ENCODE peak calls at places on chromosomes 4 and X, in six cellular contexts. One of them, this sample, is unnamed.

GRCh38 chr4:136055360-136055759 is 1476.9 kb downstream of the PCDH18 start:
- DNase-seq in right lobe of liver: no peak
- DNase-seq in naive thymus-derived CD4-positive, alpha-beta T cell: no peak
- DNase-seq in colonic mucosa: no peak
- DNase-seq in fibroblast of mammary gland: no peak
- DNase-seq in fibroblast of lung: no peak
- DNase-seq in this sample: no peak

GRCh38 chr4:139668036-139668435 is 2.4 kb downstream of the MGST2 start:
- DNase-seq in right lobe of liver: no peak
- DNase-seq in fibroblast of mammary gland: no peak
- DNase-seq in naive thymus-derived CD4-positive, alpha-beta T cell: no peak
- DNase-seq in fibroblast of lung: no peak
- DNase-seq in colonic mucosa: peak; percentile 51
- DNase-seq in this sample: no peak

GRCh38 chrX:42825201-42825600 is 47.2 kb upstream of the PPP1R2C start:
- DNase-seq in colonic mucosa: no peak
- DNase-seq in fibroblast of mammary gland: no peak
- DNase-seq in fibroblast of lung: no peak
- DNase-seq in right lobe of liver: no peak
- DNase-seq in naive thymus-derived CD4-positive, alpha-beta T cell: no peak
- DNase-seq in this sample: no peak

GRCh38 chrX:35380808-35381700 is 417.1 kb upstream of the MAGEB16 start:
- DNase-seq in fibroblast of mammary gland: peak; percentile 32
- DNase-seq in colonic mucosa: no peak
- DNase-seq in right lobe of liver: no peak
- DNase-seq in fibroblast of lung: peak; percentile 1
- DNase-seq in naive thymus-derived CD4-positive, alpha-beta T cell: no peak
- DNase-seq in this sample: peak; percentile 3

GRCh38 chr4:43224591-43224990 is 332.1 kb downstream of the GRXCR1 start:
- DNase-seq in naive thymus-derived CD4-positive, alpha-beta T cell: no peak
- DNase-seq in fibroblast of mammary gland: peak; percentile 9
- DNase-seq in colonic mucosa: no peak
- DNase-seq in fibroblast of lung: peak; percentile 6
- DNase-seq in right lobe of liver: no peak
- DNase-seq in this sample: no peak

GRCh38 chr4:48018112-48018511 is 1.5 kb downstream of the NIPAL1 start:
- DNase-seq in fibroblast of lung: no peak
- DNase-seq in naive thymus-derived CD4-positive, alpha-beta T cell: no peak
- DNase-seq in fibroblast of mammary gland: no peak
- DNase-seq in right lobe of liver: no peak
- DNase-seq in colonic mucosa: no peak
- DNase-seq in this sample: no peak

GRCh38 chr4:188002346-188002745 is 6.8 kb downstream of the ZFP42 start:
- DNase-seq in fibroblast of lung: no peak
- DNase-seq in colonic mucosa: no peak
- DNase-seq in naive thymus-derived CD4-positive, alpha-beta T cell: no peak
- DNase-seq in fibroblast of mammary gland: no peak
- DNase-seq in right lobe of liver: no peak
- DNase-seq in this sample: no peak

GRCh38 chrX:154813801-154814200 is 8.5 kb upstream of the MPP1 start:
- DNase-seq in fibroblast of lung: no peak
- DNase-seq in right lobe of liver: no peak
- DNase-seq in colonic mucosa: no peak
- DNase-seq in naive thymus-derived CD4-positive, alpha-beta T cell: no peak
- DNase-seq in fibroblast of mammary gland: no peak
- DNase-seq in this sample: no peak

GRCh38 chr4:53055274-53055673 is 193.2 kb downstream of the RASL11B start:
- DNase-seq in fibroblast of mammary gland: peak; percentile 86
- DNase-seq in naive thymus-derived CD4-positive, alpha-beta T cell: no peak
- DNase-seq in colonic mucosa: no peak
- DNase-seq in right lobe of liver: no peak
- DNase-seq in fibroblast of lung: peak; percentile 91
- DNase-seq in this sample: peak; percentile 91

GRCh38 chr4:53629296-53629695 is 38.0 kb upstream of the LNX1 start:
- DNase-seq in fibroblast of lung: no peak
- DNase-seq in naive thymus-derived CD4-positive, alpha-beta T cell: no peak
- DNase-seq in right lobe of liver: no peak
- DNase-seq in fibroblast of mammary gland: no peak
- DNase-seq in colonic mucosa: no peak
- DNase-seq in this sample: no peak

GRCh38 chr4:56786955-56787354 is 34.5 kb downstream of the SPINK2 start:
- DNase-seq in naive thymus-derived CD4-positive, alpha-beta T cell: no peak
- DNase-seq in colonic mucosa: peak; percentile 58
- DNase-seq in right lobe of liver: peak; percentile 35
- DNase-seq in fibroblast of mammary gland: peak; percentile 95
- DNase-seq in fibroblast of lung: peak; percentile 95
- DNase-seq in this sample: peak; percentile 79

GRCh38 chr4:15376594-15376993 is 51.2 kb upstream of the C1QTNF7 start:
- DNase-seq in colonic mucosa: no peak
- DNase-seq in right lobe of liver: no peak
- DNase-seq in fibroblast of mammary gland: peak; percentile 22
- DNase-seq in fibroblast of lung: peak; percentile 45
- DNase-seq in naive thymus-derived CD4-positive, alpha-beta T cell: no peak
- DNase-seq in this sample: peak; percentile 42

GRCh38 chrX:129984196-129984962 is 1.9 kb downstream of the BCORL1 start:
- DNase-seq in right lobe of liver: peak; percentile 55
- DNase-seq in fibroblast of lung: peak; percentile 3
- DNase-seq in fibroblast of mammary gland: no peak
- DNase-seq in colonic mucosa: peak; percentile 41
- DNase-seq in naive thymus-derived CD4-positive, alpha-beta T cell: peak; percentile 24
- DNase-seq in this sample: no peak

GRCh38 chr4:153342751-153343552 is 1.5 kb upstream of the MND1 start:
- DNase-seq in right lobe of liver: no peak
- DNase-seq in colonic mucosa: no peak
- DNase-seq in naive thymus-derived CD4-positive, alpha-beta T cell: no peak
- DNase-seq in fibroblast of mammary gland: no peak
- DNase-seq in fibroblast of lung: no peak
- DNase-seq in this sample: no peak

GRCh38 chr4:22458112-22458511 is 57.8 kb downstream of the ADGRA3 start:
- DNase-seq in fibroblast of mammary gland: peak; percentile 8
- DNase-seq in naive thymus-derived CD4-positive, alpha-beta T cell: no peak
- DNase-seq in right lobe of liver: no peak
- DNase-seq in fibroblast of lung: no peak
- DNase-seq in colonic mucosa: no peak
- DNase-seq in this sample: no peak

GRCh38 chrX:44343412-44343942 is at the start of gene EFHC2:
- DNase-seq in colonic mucosa: no peak
- DNase-seq in naive thymus-derived CD4-positive, alpha-beta T cell: peak; percentile 51
- DNase-seq in fibroblast of lung: peak; percentile 21
- DNase-seq in right lobe of liver: peak; percentile 43
- DNase-seq in fibroblast of mammary gland: peak; percentile 5
- DNase-seq in this sample: no peak

GRCh38 chrX:136158685-136159084 is 11.4 kb downstream of the FHL1 start:
- DNase-seq in fibroblast of mammary gland: no peak
- DNase-seq in naive thymus-derived CD4-positive, alpha-beta T cell: no peak
- DNase-seq in colonic mucosa: no peak
- DNase-seq in right lobe of liver: no peak
- DNase-seq in fibroblast of lung: no peak
- DNase-seq in this sample: no peak

GRCh38 chr4:40363382-40363920 is 28.3 kb downstream of the CHRNA9 start:
- DNase-seq in right lobe of liver: no peak
- DNase-seq in colonic mucosa: peak; percentile 72
- DNase-seq in fibroblast of mammary gland: no peak
- DNase-seq in naive thymus-derived CD4-positive, alpha-beta T cell: no peak
- DNase-seq in fibroblast of lung: no peak
- DNase-seq in this sample: no peak

GRCh38 chrX:13658602-13659001 is 5.7 kb downstream of the TCEANC start:
- DNase-seq in colonic mucosa: peak; percentile 33
- DNase-seq in right lobe of liver: no peak
- DNase-seq in naive thymus-derived CD4-positive, alpha-beta T cell: peak; percentile 64
- DNase-seq in fibroblast of mammary gland: peak; percentile 73
- DNase-seq in fibroblast of lung: peak; percentile 41
- DNase-seq in this sample: peak; percentile 74

DNA sequence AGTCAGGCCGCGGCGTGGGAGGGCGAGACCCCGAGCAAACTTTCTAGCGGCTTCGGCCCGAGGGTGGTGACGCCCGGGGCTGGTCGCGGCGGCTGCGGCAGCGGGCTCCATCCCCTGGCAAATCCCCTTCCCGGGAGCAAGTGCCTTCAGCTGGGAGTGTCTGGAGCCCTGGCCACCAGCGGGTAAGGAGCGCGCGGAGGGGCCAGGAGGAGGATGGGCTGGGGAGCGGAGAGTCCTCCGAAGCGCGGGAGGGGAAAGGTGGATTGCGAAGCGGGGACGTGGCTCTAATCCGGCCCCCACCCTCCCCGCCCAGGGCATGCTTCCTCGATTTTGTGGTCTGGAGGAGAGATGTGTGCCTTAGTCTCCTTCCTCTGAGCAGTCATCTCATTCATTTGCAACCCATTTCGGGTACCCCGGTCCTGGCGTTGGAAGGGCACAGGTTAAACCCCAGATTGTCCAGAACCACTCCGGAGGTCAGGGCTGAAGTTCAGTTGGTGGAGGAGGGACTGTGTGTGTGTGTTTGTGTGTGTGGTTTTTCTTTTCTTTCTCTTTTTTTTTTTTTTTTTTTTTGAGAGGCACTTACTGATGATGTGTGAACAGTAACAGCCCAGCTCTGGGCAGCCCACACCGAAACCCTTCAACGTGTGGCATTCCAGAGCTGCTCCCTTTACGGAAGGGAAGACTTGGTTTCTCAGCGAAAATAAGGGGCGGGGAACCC is 499 bp downstream of the SGMS2 start:
- DNase-seq in colonic mucosa: peak; percentile 61
- DNase-seq in fibroblast of mammary gland: peak; percentile 56
- DNase-seq in fibroblast of lung: peak; percentile 67
- DNase-seq in naive thymus-derived CD4-positive, alpha-beta T cell: no peak
- DNase-seq in right lobe of liver: peak; percentile 48
- DNase-seq in this sample: peak; percentile 46
- H3K4me3 ChIP-seq in colonic mucosa: peak overlapping the region; percentile 73
- H3K4me3 ChIP-seq in fibroblast of mammary gland: peak overlapping the region; percentile 96
- H3K4me3 ChIP-seq in fibroblast of lung: peak overlapping the region; percentile 79
- H3K4me3 ChIP-seq in naive thymus-derived CD4-positive, alpha-beta T cell: no peak overlapping the region
- H3K4me3 ChIP-seq in right lobe of liver: peak overlapping the region; percentile 79
- H3K4me3 ChIP-seq in this sample: peak overlapping the region; percentile 72

DNA sequence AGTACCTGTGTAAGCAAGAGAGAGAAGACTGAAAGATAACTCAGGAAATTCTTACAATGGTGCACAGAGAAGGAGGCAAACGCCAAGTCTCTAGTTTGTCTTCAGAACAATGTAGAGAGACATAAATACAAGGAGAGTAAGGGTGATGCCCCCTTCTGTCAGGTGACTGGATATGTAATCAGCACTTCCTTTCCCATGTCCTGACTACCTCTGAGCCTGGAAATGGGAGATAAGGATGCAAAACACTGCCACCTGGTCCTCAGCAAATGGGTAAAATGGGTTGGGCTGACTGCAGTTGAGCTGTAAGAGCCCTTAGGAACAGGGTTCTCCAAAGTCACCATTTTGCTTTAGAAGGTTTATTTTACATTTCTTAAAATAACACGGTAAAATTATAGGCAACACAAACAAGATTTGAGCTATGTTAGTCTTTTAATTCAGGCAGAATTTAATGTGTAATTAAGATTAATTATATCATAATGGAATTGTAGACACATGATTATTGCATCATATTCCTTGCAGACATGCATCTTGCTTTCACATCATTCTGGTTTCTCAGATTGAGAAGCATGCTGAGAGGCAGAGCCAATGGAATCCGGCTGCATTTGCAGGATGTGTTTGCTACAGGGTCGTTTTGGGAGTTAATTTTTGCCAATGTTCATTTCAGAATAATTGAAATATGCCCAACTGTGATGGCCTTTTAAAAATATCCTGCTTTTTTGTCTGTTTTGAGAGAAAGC is 37.2 kb upstream of the ARX start:
- DNase-seq in naive thymus-derived CD4-positive, alpha-beta T cell: no peak
- DNase-seq in right lobe of liver: no peak
- DNase-seq in fibroblast of mammary gland: no peak
- DNase-seq in fibroblast of lung: no peak
- DNase-seq in colonic mucosa: no peak
- DNase-seq in this sample: no peak
- H3K4me3 ChIP-seq in naive thymus-derived CD4-positive, alpha-beta T cell: no peak overlapping the region
- H3K4me3 ChIP-seq in right lobe of liver: no peak overlapping the region
- H3K4me3 ChIP-seq in fibroblast of mammary gland: no peak overlapping the region
- H3K4me3 ChIP-seq in fibroblast of lung: no peak overlapping the region
- H3K4me3 ChIP-seq in colonic mucosa: no peak overlapping the region
- H3K4me3 ChIP-seq in this sample: no peak overlapping the region

DNA sequence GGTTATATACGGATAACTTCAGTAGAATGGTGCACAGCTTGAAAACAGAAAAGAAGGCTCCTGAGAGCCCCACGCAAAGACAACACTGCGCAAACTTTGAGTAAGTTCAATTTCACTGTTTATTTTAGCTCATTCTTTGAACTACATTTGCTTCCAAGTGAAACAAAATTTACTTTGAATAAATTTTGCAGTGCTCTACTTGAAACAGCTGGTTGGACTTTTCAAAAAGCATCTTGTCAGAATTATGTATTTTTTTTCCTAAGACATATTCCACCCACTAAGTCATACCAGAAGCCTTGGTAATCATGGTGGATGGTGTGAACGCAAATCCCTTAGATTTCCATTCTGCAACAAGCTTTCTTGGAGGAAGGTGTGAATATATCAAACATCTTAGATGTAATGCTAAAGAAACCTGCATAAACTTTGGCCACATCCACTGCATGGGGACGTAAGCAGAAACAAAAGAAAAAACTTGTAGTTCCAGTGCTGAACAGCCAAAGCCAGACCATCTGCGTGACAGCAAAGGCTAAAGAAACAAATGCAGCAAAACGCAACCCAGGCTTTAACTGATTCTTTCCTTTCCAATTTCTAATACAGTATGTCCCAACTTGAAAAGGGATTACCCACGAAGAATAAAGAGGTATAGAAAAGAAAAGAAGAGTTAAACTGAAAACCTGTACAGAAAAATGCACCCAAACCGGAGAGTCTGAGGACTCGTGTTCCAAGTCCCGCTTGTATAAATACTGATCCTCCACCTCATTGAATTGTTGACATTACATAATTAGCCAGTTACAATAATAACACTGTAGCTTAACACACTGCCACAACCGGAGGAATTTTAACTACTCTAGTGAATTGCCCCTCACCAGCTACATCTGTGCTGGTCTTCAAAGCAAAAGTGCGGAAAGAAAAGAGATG is 90.9 kb downstream of the SH3RF1 start:
- DNase-seq in naive thymus-derived CD4-positive, alpha-beta T cell: no peak
- DNase-seq in right lobe of liver: no peak
- DNase-seq in colonic mucosa: no peak
- DNase-seq in fibroblast of mammary gland: no peak
- DNase-seq in fibroblast of lung: peak; percentile 53
- DNase-seq in this sample: peak; percentile 55
- H3K4me3 ChIP-seq in naive thymus-derived CD4-positive, alpha-beta T cell: no peak overlapping the region
- H3K4me3 ChIP-seq in right lobe of liver: no peak overlapping the region
- H3K4me3 ChIP-seq in colonic mucosa: no peak overlapping the region
- H3K4me3 ChIP-seq in fibroblast of mammary gland: no peak overlapping the region
- H3K4me3 ChIP-seq in fibroblast of lung: peak overlapping the region; percentile 0
- H3K4me3 ChIP-seq in this sample: no peak overlapping the region

DNA sequence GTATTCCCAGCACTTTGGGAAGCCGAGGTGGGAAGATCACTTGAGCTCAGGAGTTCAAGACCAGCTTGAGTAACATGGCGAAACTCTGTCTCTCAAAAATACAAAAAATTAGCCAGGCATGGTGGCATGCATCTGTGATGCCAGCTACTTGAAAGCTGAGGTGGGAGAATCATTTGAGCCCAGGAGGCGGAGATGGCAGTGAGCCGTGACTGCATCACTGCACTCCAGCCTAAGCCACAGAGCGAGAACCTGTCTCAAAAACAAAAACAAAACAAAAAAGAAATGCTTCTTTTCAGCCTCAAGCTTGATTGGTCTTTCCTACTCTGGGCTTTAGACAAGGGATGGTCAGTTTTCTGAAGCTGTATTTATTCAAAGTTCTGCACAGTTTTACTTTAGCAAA is 15.8 kb upstream of the DHRSX start:
- DNase-seq in naive thymus-derived CD4-positive, alpha-beta T cell: no peak
- DNase-seq in fibroblast of mammary gland: no peak
- DNase-seq in colonic mucosa: no peak
- DNase-seq in right lobe of liver: no peak
- DNase-seq in fibroblast of lung: no peak
- DNase-seq in this sample: no peak
- H3K4me3 ChIP-seq in naive thymus-derived CD4-positive, alpha-beta T cell: no peak overlapping the region
- H3K4me3 ChIP-seq in fibroblast of mammary gland: no peak overlapping the region
- H3K4me3 ChIP-seq in colonic mucosa: no peak overlapping the region
- H3K4me3 ChIP-seq in right lobe of liver: no peak overlapping the region
- H3K4me3 ChIP-seq in fibroblast of lung: no peak overlapping the region
- H3K4me3 ChIP-seq in this sample: no peak overlapping the region

This sample was measured in astrocyte of the spinal cord.